ENCODE peak calls at places on chromosomes 2 and 18, in seven cellular contexts. One of them, this sample, is unnamed.

GRCh38 chr2:168237741-168238140 is 9.7 kb downstream of the STK39 start:
- DNase-seq in Right ventricle myocardium superior: no peak
- DNase-seq in fibroblast of gingiva: peak; percentile 8
- DNase-seq in mesendoderm: no peak
- DNase-seq in HCEC 1CT: peak; percentile 71
- DNase-seq in stomach: no peak
- DNase-seq in AG10803: no peak
- DNase-seq in this sample: no peak

GRCh38 chr2:30232027-30232800 is 880 bp downstream of the LBH start:
- DNase-seq in Right ventricle myocardium superior: peak; percentile 72
- DNase-seq in fibroblast of gingiva: no peak
- DNase-seq in mesendoderm: peak; percentile 72
- DNase-seq in HCEC 1CT: peak; percentile 11
- DNase-seq in stomach: peak; percentile 47
- DNase-seq in AG10803: peak; percentile 56
- DNase-seq in this sample: no peak

GRCh38 chr2:219041252-219041651 is at the start of gene CFAP65:
- DNase-seq in Right ventricle myocardium superior: no peak
- DNase-seq in fibroblast of gingiva: peak; percentile 55
- DNase-seq in mesendoderm: peak; percentile 82
- DNase-seq in HCEC 1CT: peak; percentile 48
- DNase-seq in stomach: peak; percentile 48
- DNase-seq in AG10803: peak; percentile 35
- DNase-seq in this sample: no peak

GRCh38 chr2:105747254-105747909 is 2.7 kb downstream of the NCK2 start:
- DNase-seq in Right ventricle myocardium superior: no peak
- DNase-seq in fibroblast of gingiva: no peak
- DNase-seq in mesendoderm: no peak
- DNase-seq in HCEC 1CT: no peak
- DNase-seq in stomach: no peak
- DNase-seq in AG10803: no peak
- DNase-seq in this sample: no peak

GRCh38 chr2:178109813-178110212 is 2.4 kb upstream of the RBM45 start:
- DNase-seq in Right ventricle myocardium superior: no peak
- DNase-seq in fibroblast of gingiva: peak; percentile 37
- DNase-seq in mesendoderm: peak; percentile 33
- DNase-seq in HCEC 1CT: peak; percentile 57
- DNase-seq in stomach: no peak
- DNase-seq in AG10803: peak; percentile 55
- DNase-seq in this sample: peak; percentile 77

GRCh38 chr2:69483024-69483423 is 45.8 kb upstream of the NFU1 start:
- DNase-seq in Right ventricle myocardium superior: no peak
- DNase-seq in fibroblast of gingiva: no peak
- DNase-seq in mesendoderm: no peak
- DNase-seq in HCEC 1CT: no peak
- DNase-seq in stomach: no peak
- DNase-seq in AG10803: no peak
- DNase-seq in this sample: no peak

GRCh38 chr2:236960516-236960915 is 125.2 kb upstream of the COPS8 start:
- DNase-seq in Right ventricle myocardium superior: no peak
- DNase-seq in fibroblast of gingiva: no peak
- DNase-seq in mesendoderm: no peak
- DNase-seq in HCEC 1CT: no peak
- DNase-seq in stomach: peak; percentile 5
- DNase-seq in AG10803: no peak
- DNase-seq in this sample: no peak

GRCh38 chr2:25247792-25248512 is 79.6 kb upstream of the POMC start:
- DNase-seq in Right ventricle myocardium superior: no peak
- DNase-seq in fibroblast of gingiva: no peak
- DNase-seq in mesendoderm: no peak
- DNase-seq in HCEC 1CT: no peak
- DNase-seq in stomach: no peak
- DNase-seq in AG10803: no peak
- DNase-seq in this sample: no peak

GRCh38 chr2:192035731-192036442 is 158.8 kb downstream of the TMEFF2 start:
- DNase-seq in Right ventricle myocardium superior: no peak
- DNase-seq in fibroblast of gingiva: peak; percentile 81
- DNase-seq in mesendoderm: no peak
- DNase-seq in HCEC 1CT: peak; percentile 68
- DNase-seq in stomach: no peak
- DNase-seq in AG10803: peak; percentile 60
- DNase-seq in this sample: no peak

GRCh38 chr2:127506502-127506901 is 19.8 kb downstream of the IWS1 start:
- DNase-seq in Right ventricle myocardium superior: no peak
- DNase-seq in fibroblast of gingiva: no peak
- DNase-seq in mesendoderm: no peak
- DNase-seq in HCEC 1CT: no peak
- DNase-seq in stomach: no peak
- DNase-seq in AG10803: no peak
- DNase-seq in this sample: no peak

GRCh38 chr2:241490444-241490760 is 18.0 kb downstream of the STK25 start:
- DNase-seq in Right ventricle myocardium superior: no peak
- DNase-seq in fibroblast of gingiva: no peak
- DNase-seq in mesendoderm: peak; percentile 47
- DNase-seq in HCEC 1CT: no peak
- DNase-seq in stomach: no peak
- DNase-seq in AG10803: no peak
- DNase-seq in this sample: peak; percentile 34

GRCh38 chr2:71536311-71536710 is 83.0 kb downstream of the DYSF start:
- DNase-seq in Right ventricle myocardium superior: no peak
- DNase-seq in fibroblast of gingiva: no peak
- DNase-seq in mesendoderm: no peak
- DNase-seq in HCEC 1CT: no peak
- DNase-seq in stomach: no peak
- DNase-seq in AG10803: peak; percentile 90
- DNase-seq in this sample: no peak

GRCh38 chr18:58195278-58195721 is 151.3 kb downstream of the NEDD4L start:
- DNase-seq in Right ventricle myocardium superior: no peak
- DNase-seq in fibroblast of gingiva: no peak
- DNase-seq in mesendoderm: peak; percentile 77
- DNase-seq in HCEC 1CT: peak; percentile 36
- DNase-seq in stomach: peak; percentile 76
- DNase-seq in AG10803: no peak
- DNase-seq in this sample: no peak

GRCh38 chr2:142241016-142241415 is 110.2 kb upstream of the LRP1B start:
- DNase-seq in Right ventricle myocardium superior: no peak
- DNase-seq in fibroblast of gingiva: no peak
- DNase-seq in mesendoderm: no peak
- DNase-seq in HCEC 1CT: no peak
- DNase-seq in stomach: no peak
- DNase-seq in AG10803: no peak
- DNase-seq in this sample: no peak

GRCh38 chr2:175025233-175025632 is 20.1 kb upstream of the CHN1 start:
- DNase-seq in Right ventricle myocardium superior: no peak
- DNase-seq in fibroblast of gingiva: no peak
- DNase-seq in mesendoderm: no peak
- DNase-seq in HCEC 1CT: no peak
- DNase-seq in stomach: no peak
- DNase-seq in AG10803: no peak
- DNase-seq in this sample: no peak

GRCh38 chr2:64627860-64628841 is 25.6 kb downstream of the SERTAD2 start:
- DNase-seq in Right ventricle myocardium superior: no peak
- DNase-seq in fibroblast of gingiva: no peak
- DNase-seq in mesendoderm: no peak
- DNase-seq in HCEC 1CT: no peak
- DNase-seq in stomach: peak; percentile 20
- DNase-seq in AG10803: no peak
- DNase-seq in this sample: no peak

GRCh38 chr2:134527398-134527797 is 191.4 kb downstream of the TMEM163 start:
- DNase-seq in Right ventricle myocardium superior: no peak
- DNase-seq in fibroblast of gingiva: no peak
- DNase-seq in mesendoderm: no peak
- DNase-seq in HCEC 1CT: no peak
- DNase-seq in stomach: no peak
- DNase-seq in AG10803: peak; percentile 3
- DNase-seq in this sample: no peak

GRCh38 chr2:157460384-157460837 is 16.5 kb upstream of the CYTIP start:
- DNase-seq in Right ventricle myocardium superior: no peak
- DNase-seq in fibroblast of gingiva: peak; percentile 29
- DNase-seq in mesendoderm: peak; percentile 22
- DNase-seq in HCEC 1CT: no peak
- DNase-seq in stomach: no peak
- DNase-seq in AG10803: no peak
- DNase-seq in this sample: no peak

GRCh38 chr2:19480664-19481063 is 122.2 kb upstream of the OSR1 start:
- DNase-seq in Right ventricle myocardium superior: no peak
- DNase-seq in fibroblast of gingiva: no peak
- DNase-seq in mesendoderm: no peak
- DNase-seq in HCEC 1CT: no peak
- DNase-seq in stomach: no peak
- DNase-seq in AG10803: no peak
- DNase-seq in this sample: no peak